ENCODE peak calls at places on chromosomes 12 and 14, in six cellular contexts. H, I, Z, N, M and E are unnamed samples.

GRCh38 chr12:108287227-108287626 is 51.9 kb downstream of the CMKLR1 start:
- DNase-seq in H (no peak), I (no peak), Z (no peak), N (no peak), M (no peak), E (no peak)

GRCh38 chr12:80707830-80708534 is 548 bp downstream of the MYF6 start:
- DNase-seq in H (no peak), I (peak), Z (no peak), N (no peak), M (no peak), E (no peak)

GRCh38 chr14:55136868-55137785 is 8.1 kb downstream of the LGALS3 start:
- DNase-seq in H (peak), I (no peak), Z (no peak), N (peak), M (peak), E (no peak)

GRCh38 chr12:54603173-54603814 is 14.8 kb upstream of the PPP1R1A start:
- DNase-seq in H (peak), I (peak), Z (peak), N (peak), M (peak), E (no peak)

GRCh38 chr12:130818381-130819247 is 20.4 kb downstream of the STX2 start:
- DNase-seq in H (peak), I (peak), Z (no peak), N (no peak), M (peak), E (no peak)

GRCh38 chr12:29148958-29149690 is at the start of gene FAR2:
- DNase-seq in H (peak), I (peak), Z (no peak), N (no peak), M (peak), E (no peak)

GRCh38 chr12:54390176-54390667 is 5.7 kb upstream of the ZNF385A start:
- DNase-seq in H (no peak), I (peak), Z (no peak), N (no peak), M (no peak), E (no peak)

GRCh38 chr12:131116437-131117117 is 162.9 kb downstream of the ADGRD1 start:
- DNase-seq in H (peak), I (peak), Z (no peak), N (peak), M (peak), E (no peak)

GRCh38 chr12:40344312-40344711 is 119.5 kb downstream of the LRRK2 start:
- DNase-seq in H (no peak), I (no peak), Z (no peak), N (no peak), M (no peak), E (no peak)

DNA sequence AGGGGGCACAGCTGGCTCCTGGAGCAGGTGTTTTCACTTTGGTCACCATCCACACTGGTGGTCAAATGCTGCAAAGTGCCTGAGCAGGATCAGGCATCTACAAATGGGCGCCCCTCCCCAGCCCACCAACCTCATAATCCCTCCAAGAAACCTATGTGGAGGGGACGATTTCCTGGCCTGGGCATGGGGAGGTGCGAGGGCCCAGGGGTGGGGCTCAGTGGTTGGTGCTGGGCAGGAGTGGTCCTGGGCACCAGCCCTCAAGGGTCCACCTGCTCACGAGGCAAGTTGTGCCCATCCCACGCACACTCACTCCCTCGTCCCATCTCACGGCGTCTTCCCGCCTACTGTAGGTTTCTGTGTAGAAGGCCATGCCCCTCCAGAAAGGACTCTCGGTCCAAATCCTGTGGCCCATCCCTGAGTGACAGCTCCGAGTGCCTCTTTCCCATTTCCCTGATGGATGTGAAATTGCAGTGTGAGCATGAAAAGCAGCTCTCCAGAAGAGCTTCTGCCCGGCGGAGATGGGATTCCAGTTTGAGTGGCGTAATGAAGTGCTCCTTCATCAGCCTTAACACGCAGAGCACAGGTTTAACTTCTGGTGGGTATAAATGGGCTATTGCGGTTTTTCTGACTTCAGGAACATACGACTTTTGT is 36.9 kb downstream of the SLC15A4 start:
- DNase-seq in H (no peak), I (no peak), Z (no peak), N (peak), M (no peak), E (no peak)
- TF ChIP-seq CTCF in H (no peak), I (no peak), Z (no peak), N (no peak), M (no peak), E (no peak)

GRCh38 chr14:102097441-102098135 is 10.7 kb upstream of the HSP90AA1 start:
- DNase-seq in H (no peak), I (no peak), Z (no peak), N (no peak), M (no peak), E (no peak)

GRCh38 chr14:102096569-102097188 is 9.8 kb upstream of the HSP90AA1 start:
- DNase-seq in H (peak), I (peak), Z (peak), N (peak), M (peak), E (peak)

GRCh38 chr14:102095231-102095870 is 8.5 kb upstream of the HSP90AA1 start:
- DNase-seq in H (no peak), I (no peak), Z (no peak), N (no peak), M (no peak), E (no peak)

GRCh38 chr14:102094101-102094500 is 7.3 kb upstream of the HSP90AA1 start:
- DNase-seq in H (peak), I (no peak), Z (no peak), N (no peak), M (peak), E (no peak)

GRCh38 chr14:102095871-102096568 is 9.2 kb upstream of the HSP90AA1 start:
- DNase-seq in H (peak), I (no peak), Z (no peak), N (no peak), M (no peak), E (no peak)
- TF ChIP-seq CTCF in H (peak), I (no peak), Z (no peak), N (no peak), M (no peak), E (no peak)

DNA sequence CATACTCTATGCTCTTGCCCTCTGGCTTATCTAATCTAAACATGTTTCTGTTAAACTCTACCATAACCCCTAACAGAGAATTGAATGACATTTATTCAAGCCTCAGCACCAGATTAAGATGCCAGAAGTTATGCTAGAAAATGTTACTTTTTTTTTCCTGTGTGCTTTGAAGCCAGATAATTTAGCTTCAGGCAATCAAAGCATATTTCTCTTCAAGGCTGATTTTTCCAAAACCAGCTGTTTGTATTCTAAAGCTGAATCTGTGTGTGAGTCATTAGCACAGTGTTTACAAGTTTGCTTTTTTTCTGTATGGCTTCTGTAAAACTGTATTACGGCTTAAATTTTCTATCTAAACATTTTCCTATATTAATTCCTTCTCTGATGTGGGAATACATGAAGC is 326.1 kb downstream of the FSCB start:
- DNase-seq in H (peak), I (no peak), Z (no peak), N (no peak), M (no peak), E (no peak)
- TF ChIP-seq CTCF in H (no peak), I (no peak), Z (no peak), N (no peak), M (no peak), E (no peak)

DNA sequence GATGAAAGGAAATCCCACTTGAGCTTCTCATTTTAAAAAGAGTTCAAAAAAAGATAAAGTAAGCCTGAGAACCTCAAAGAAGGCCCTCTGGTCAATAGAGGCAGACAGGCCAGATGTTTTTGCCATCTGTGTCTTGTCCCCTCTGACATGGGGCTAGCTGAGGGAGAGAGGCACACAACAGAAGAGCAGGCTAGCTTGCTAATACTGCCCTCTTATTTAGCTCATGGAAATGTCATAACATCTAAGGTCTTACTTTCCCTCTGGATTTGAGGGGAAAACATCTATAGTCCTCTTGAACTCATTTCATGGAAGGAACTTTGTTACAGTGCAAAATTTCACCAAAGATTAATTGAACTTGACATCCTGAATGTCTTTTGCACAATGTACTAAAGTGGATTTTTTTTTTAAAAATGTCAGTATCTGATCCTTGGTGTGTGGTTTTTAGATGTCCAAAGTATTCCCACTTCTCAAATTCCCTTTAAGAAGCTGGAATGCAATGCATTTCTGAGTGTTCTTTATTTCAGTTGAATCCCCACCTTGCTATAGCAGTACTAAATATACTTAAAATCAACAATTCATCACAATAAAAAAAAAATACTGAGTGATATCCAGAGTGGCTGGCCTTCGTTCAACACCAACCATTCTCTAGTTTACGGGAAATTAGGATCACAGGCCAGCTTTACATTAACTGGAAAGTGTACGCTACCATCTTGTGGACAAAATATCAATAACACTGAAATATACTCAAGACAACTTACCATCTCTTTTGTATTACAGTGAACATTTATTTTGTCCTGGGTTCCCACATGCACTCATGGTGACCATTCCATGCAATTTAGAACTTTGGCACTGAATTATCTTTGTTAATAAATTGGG is 176.6 kb downstream of the PAH start:
- DNase-seq in H (peak), I (peak), Z (peak), N (no peak), M (peak), E (no peak)
- TF ChIP-seq CTCF in H (no peak), I (peak), Z (peak), N (no peak), M (peak), E (no peak)

GRCh38 chr14:57189070-57189469 is 79.6 kb downstream of the EXOC5 start:
- DNase-seq in H (peak), I (no peak), Z (peak), N (no peak), M (peak), E (no peak)
- TF ChIP-seq CTCF in H (peak), I (no peak), Z (peak), N (no peak), M (peak), E (no peak)

DNA sequence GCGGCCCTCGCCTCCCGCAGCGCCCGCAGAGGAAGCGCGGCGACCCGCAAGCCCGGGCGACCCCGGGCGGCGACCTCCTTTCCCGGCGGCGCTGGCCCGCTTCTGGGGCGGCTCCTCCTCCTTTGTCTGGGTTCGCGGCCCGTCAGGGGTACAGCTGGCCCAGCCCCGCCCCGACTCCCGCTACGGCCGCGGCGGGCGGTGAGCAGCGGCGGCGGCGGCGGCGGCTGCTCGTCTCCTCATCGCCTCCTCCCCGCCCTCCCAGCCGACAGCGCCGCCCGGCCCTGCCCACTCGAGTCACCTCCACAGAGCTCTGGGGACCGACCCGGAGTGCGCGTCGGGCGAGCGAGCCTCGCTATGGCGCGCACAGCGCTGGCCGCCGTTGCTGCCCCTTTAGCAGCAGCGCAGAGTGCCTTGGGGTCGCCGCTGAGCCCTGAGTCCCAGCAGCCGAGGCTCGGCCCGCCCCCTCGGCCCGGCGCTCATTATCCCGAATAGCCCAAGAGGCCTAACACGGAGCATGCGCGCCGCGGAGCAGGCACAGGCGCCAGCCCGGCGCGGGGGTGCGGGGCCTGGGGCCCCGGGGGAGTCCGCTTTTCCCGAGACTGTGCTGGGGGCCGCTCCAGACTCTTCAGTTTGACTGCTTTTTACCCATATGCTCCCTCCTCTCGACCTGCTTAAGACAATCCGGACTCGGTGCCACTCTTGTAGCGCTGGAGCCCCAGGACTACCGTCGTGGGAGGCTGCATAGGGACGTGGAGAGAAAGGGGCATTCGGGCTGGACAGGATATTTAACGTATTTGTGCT is at the start of gene SOS2:
- DNase-seq in H (peak), I (peak), Z (peak), N (peak), M (peak), E (peak)
- TF ChIP-seq CTCF in H (no peak), I (no peak), Z (peak), N (no peak), M (no peak), E (no peak)

DNA sequence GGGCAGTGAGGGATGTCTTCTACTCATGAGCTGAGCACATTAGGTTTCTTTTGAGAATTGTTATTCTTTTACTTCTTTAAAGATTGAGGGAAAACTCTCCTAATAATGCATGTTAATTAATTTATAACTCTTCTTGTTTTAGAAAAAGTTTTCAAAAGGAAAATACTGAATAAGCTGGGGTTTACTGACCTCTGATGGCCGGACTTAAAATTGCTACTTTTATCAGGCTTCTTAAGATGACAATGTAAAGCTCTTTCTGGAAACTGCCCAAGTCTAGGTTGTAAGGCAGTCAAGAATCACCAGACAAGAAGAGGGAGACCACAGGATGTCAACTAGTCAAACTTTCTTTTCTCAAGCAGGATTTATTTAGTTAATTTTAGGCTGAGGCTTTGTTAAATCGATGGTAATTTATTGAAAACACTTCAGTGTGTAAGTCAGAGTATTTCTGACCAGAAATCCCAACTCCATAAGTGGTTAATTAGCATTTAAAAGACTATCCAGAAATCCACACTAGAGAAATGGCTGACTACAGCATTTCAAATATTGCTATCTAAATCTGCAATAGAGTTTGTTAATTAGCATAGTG is 82.1 kb downstream of the AVPR1A start:
- DNase-seq in H (peak), I (peak), Z (peak), N (no peak), M (peak), E (no peak)
- TF ChIP-seq CTCF in H (peak), I (peak), Z (peak), N (peak), M (peak), E (no peak)

GRCh38 chr14:88792572-88793258 is at the start of gene EML5:
- DNase-seq in H (peak), I (peak), Z (peak), N (peak), M (peak), E (peak)
- TF ChIP-seq CTCF in H (peak), I (peak), Z (peak), N (peak), M (peak), E (no peak)

DNA sequence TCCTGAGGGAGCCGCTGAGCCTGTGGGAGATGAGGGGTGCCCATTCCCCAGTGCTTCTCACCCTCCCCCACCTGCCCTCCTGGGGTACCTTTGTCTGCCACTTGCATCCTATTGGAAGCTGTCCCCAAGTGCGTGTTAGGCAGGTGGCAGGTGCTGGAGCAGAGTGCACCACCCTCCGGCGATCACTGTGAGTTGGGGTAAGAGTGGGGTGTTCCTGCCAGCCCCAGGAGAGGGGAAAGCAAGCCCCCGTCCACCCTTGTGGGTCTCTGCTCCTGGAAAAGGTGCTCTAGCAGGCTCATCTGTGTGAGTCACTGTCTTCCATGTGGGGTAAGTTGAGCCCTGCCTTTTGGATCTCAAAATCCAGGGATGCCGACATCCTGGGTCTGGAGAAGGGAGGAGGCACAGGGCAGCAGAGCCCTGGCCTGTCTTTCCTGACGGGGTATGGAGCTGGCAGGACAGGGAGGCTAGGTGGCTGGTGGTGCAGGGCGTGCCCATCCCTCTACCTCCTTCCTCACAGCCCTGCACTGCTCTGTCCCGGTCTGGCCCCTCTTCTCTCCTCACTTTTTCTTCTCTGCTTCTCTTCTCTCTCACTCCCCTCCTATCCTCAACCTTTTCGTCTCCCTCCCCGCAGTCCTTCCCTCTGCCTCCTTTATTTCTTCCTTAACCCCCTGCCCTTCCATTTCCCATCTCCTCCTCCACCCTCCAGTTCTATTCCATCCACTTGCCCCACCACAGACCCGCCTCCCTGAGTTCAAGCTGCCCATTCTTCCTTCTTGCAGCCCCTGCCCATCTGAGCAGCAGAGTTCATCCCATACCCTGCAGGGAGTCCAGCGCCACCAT is 20.1 kb upstream of the KRT7 start:
- DNase-seq in H (no peak), I (no peak), Z (no peak), N (peak), M (no peak), E (no peak)
- TF ChIP-seq CTCF in H (no peak), I (no peak), Z (no peak), N (no peak), M (no peak), E (no peak)